ENCODE peak calls at places on chromosome 4, in ten cellular contexts. One of them, this sample, is unnamed.

GRCh38 chr4:140876597-140877364 is 120.6 kb upstream of the TBC1D9 start:
- DNase-seq in IMR-90: peak
- DNase-seq in lung: no peak
- DNase-seq in suprapubic skin: no peak
- DNase-seq in WERI-Rb-1: no peak
- DNase-seq in colonic mucosa: no peak
- DNase-seq in right atrium auricular region: no peak
- DNase-seq in ovary: no peak
- DNase-seq in heart right ventricle: no peak
- DNase-seq in SK-N-SH: no peak
- DNase-seq in this sample: no peak

GRCh38 chr4:157768419-157768818 is 404.4 kb downstream of the GASK1B start:
- DNase-seq in lung: no peak
- DNase-seq in colonic mucosa: no peak
- DNase-seq in ovary: no peak
- DNase-seq in IMR-90: no peak
- DNase-seq in heart right ventricle: no peak
- DNase-seq in WERI-Rb-1: no peak
- DNase-seq in right atrium auricular region: no peak
- DNase-seq in SK-N-SH: peak
- DNase-seq in suprapubic skin: no peak
- DNase-seq in this sample: no peak

GRCh38 chr4:73222466-73223257 is 35.9 kb downstream of the ANKRD17 start:
- DNase-seq in ovary: peak
- DNase-seq in heart right ventricle: peak
- DNase-seq in colonic mucosa: peak
- DNase-seq in SK-N-SH: peak
- DNase-seq in right atrium auricular region: no peak
- DNase-seq in WERI-Rb-1: peak
- DNase-seq in suprapubic skin: no peak
- DNase-seq in lung: peak
- DNase-seq in IMR-90: peak
- DNase-seq in this sample: peak

GRCh38 chr4:166422475-166422874 is 549.4 kb downstream of the TLL1 start:
- DNase-seq in SK-N-SH: no peak
- DNase-seq in IMR-90: peak
- DNase-seq in colonic mucosa: no peak
- DNase-seq in ovary: no peak
- DNase-seq in heart right ventricle: no peak
- DNase-seq in right atrium auricular region: no peak
- DNase-seq in suprapubic skin: no peak
- DNase-seq in lung: no peak
- DNase-seq in WERI-Rb-1: no peak
- DNase-seq in this sample: peak

GRCh38 chr4:2482693-2483092 is 13.8 kb downstream of the RNF4 start:
- DNase-seq in SK-N-SH: no peak
- DNase-seq in right atrium auricular region: no peak
- DNase-seq in suprapubic skin: no peak
- DNase-seq in lung: no peak
- DNase-seq in WERI-Rb-1: peak
- DNase-seq in heart right ventricle: peak
- DNase-seq in IMR-90: peak
- DNase-seq in ovary: peak
- DNase-seq in colonic mucosa: peak
- DNase-seq in this sample: no peak

GRCh38 chr4:55255171-55255570 is 90.9 kb upstream of the SRD5A3 start:
- DNase-seq in lung: no peak
- DNase-seq in suprapubic skin: no peak
- DNase-seq in right atrium auricular region: no peak
- DNase-seq in SK-N-SH: no peak
- DNase-seq in IMR-90: peak
- DNase-seq in WERI-Rb-1: no peak
- DNase-seq in ovary: no peak
- DNase-seq in heart right ventricle: no peak
- DNase-seq in colonic mucosa: no peak
- DNase-seq in this sample: no peak

GRCh38 chr4:150518559-150518958 is 63.4 kb upstream of the MAB21L2 start:
- DNase-seq in lung: no peak
- DNase-seq in WERI-Rb-1: no peak
- DNase-seq in SK-N-SH: no peak
- DNase-seq in heart right ventricle: no peak
- DNase-seq in suprapubic skin: no peak
- DNase-seq in IMR-90: peak
- DNase-seq in ovary: no peak
- DNase-seq in right atrium auricular region: no peak
- DNase-seq in colonic mucosa: no peak
- DNase-seq in this sample: peak

GRCh38 chr4:74311696-74312313 is 3.5 kb downstream of the EPGN start:
- DNase-seq in right atrium auricular region: no peak
- DNase-seq in lung: no peak
- DNase-seq in suprapubic skin: no peak
- DNase-seq in IMR-90: peak
- DNase-seq in heart right ventricle: peak
- DNase-seq in WERI-Rb-1: peak
- DNase-seq in ovary: no peak
- DNase-seq in SK-N-SH: peak
- DNase-seq in colonic mucosa: peak
- DNase-seq in this sample: peak

GRCh38 chr4:19803406-19803805 is 448.3 kb upstream of the SLIT2 start:
- DNase-seq in WERI-Rb-1: no peak
- DNase-seq in ovary: no peak
- DNase-seq in right atrium auricular region: no peak
- DNase-seq in IMR-90: peak
- DNase-seq in SK-N-SH: no peak
- DNase-seq in suprapubic skin: no peak
- DNase-seq in heart right ventricle: no peak
- DNase-seq in colonic mucosa: no peak
- DNase-seq in lung: no peak
- DNase-seq in this sample: no peak

GRCh38 chr4:25970241-25970675 is 56.2 kb downstream of the SMIM20 start:
- DNase-seq in ovary: no peak
- DNase-seq in suprapubic skin: no peak
- DNase-seq in WERI-Rb-1: no peak
- DNase-seq in SK-N-SH: no peak
- DNase-seq in colonic mucosa: peak
- DNase-seq in IMR-90: no peak
- DNase-seq in heart right ventricle: peak
- DNase-seq in lung: no peak
- DNase-seq in right atrium auricular region: no peak
- DNase-seq in this sample: no peak

GRCh38 chr4:1469043-1469442 is 62.8 kb upstream of the NKX1-1 start:
- DNase-seq in ovary: no peak
- DNase-seq in SK-N-SH: peak
- DNase-seq in IMR-90: no peak
- DNase-seq in suprapubic skin: no peak
- DNase-seq in WERI-Rb-1: no peak
- DNase-seq in right atrium auricular region: no peak
- DNase-seq in lung: no peak
- DNase-seq in colonic mucosa: no peak
- DNase-seq in heart right ventricle: no peak
- DNase-seq in this sample: no peak

GRCh38 chr4:138162259-138162658 is 79.9 kb downstream of the SLC7A11 start:
- DNase-seq in SK-N-SH: no peak
- DNase-seq in right atrium auricular region: no peak
- DNase-seq in colonic mucosa: no peak
- DNase-seq in IMR-90: no peak
- DNase-seq in suprapubic skin: no peak
- DNase-seq in heart right ventricle: no peak
- DNase-seq in WERI-Rb-1: no peak
- DNase-seq in lung: no peak
- DNase-seq in ovary: no peak
- DNase-seq in this sample: peak

GRCh38 chr4:152309418-152309817 is 226.5 kb downstream of the FBXW7 start:
- DNase-seq in ovary: no peak
- DNase-seq in SK-N-SH: peak
- DNase-seq in colonic mucosa: no peak
- DNase-seq in IMR-90: no peak
- DNase-seq in heart right ventricle: no peak
- DNase-seq in right atrium auricular region: no peak
- DNase-seq in suprapubic skin: no peak
- DNase-seq in WERI-Rb-1: no peak
- DNase-seq in lung: no peak
- DNase-seq in this sample: no peak

GRCh38 chr4:186169942-186170802 is 21.2 kb upstream of the CYP4V2 start:
- DNase-seq in SK-N-SH: no peak
- DNase-seq in WERI-Rb-1: no peak
- DNase-seq in ovary: no peak
- DNase-seq in colonic mucosa: no peak
- DNase-seq in lung: no peak
- DNase-seq in suprapubic skin: no peak
- DNase-seq in right atrium auricular region: no peak
- DNase-seq in heart right ventricle: no peak
- DNase-seq in IMR-90: no peak
- DNase-seq in this sample: no peak

GRCh38 chr4:145788765-145789164 is 108.8 kb downstream of the C4orf51 start:
- DNase-seq in colonic mucosa: no peak
- DNase-seq in suprapubic skin: no peak
- DNase-seq in SK-N-SH: no peak
- DNase-seq in lung: no peak
- DNase-seq in heart right ventricle: no peak
- DNase-seq in right atrium auricular region: no peak
- DNase-seq in IMR-90: no peak
- DNase-seq in ovary: no peak
- DNase-seq in WERI-Rb-1: no peak
- DNase-seq in this sample: no peak

GRCh38 chr4:182929296-182929695 is 12.1 kb upstream of the DCTD start:
- DNase-seq in SK-N-SH: no peak
- DNase-seq in lung: no peak
- DNase-seq in heart right ventricle: no peak
- DNase-seq in colonic mucosa: no peak
- DNase-seq in IMR-90: peak
- DNase-seq in WERI-Rb-1: no peak
- DNase-seq in right atrium auricular region: no peak
- DNase-seq in suprapubic skin: no peak
- DNase-seq in ovary: no peak
- DNase-seq in this sample: no peak

GRCh38 chr4:182927505-182927904 is 10.3 kb upstream of the DCTD start:
- DNase-seq in SK-N-SH: no peak
- DNase-seq in WERI-Rb-1: no peak
- DNase-seq in ovary: no peak
- DNase-seq in colonic mucosa: no peak
- DNase-seq in lung: no peak
- DNase-seq in IMR-90: no peak
- DNase-seq in suprapubic skin: no peak
- DNase-seq in right atrium auricular region: no peak
- DNase-seq in heart right ventricle: no peak
- DNase-seq in this sample: no peak

GRCh38 chr4:182925298-182925738 is 8.1 kb upstream of the DCTD start:
- DNase-seq in lung: peak
- DNase-seq in SK-N-SH: peak
- DNase-seq in suprapubic skin: no peak
- DNase-seq in right atrium auricular region: no peak
- DNase-seq in colonic mucosa: peak
- DNase-seq in WERI-Rb-1: peak
- DNase-seq in heart right ventricle: peak
- DNase-seq in IMR-90: peak
- DNase-seq in ovary: peak
- DNase-seq in this sample: peak

GRCh38 chr4:182924497-182924896 is 7.3 kb upstream of the DCTD start:
- DNase-seq in heart right ventricle: no peak
- DNase-seq in WERI-Rb-1: no peak
- DNase-seq in SK-N-SH: no peak
- DNase-seq in lung: no peak
- DNase-seq in right atrium auricular region: no peak
- DNase-seq in suprapubic skin: no peak
- DNase-seq in IMR-90: peak
- DNase-seq in ovary: no peak
- DNase-seq in colonic mucosa: no peak
- DNase-seq in this sample: no peak

DNA sequence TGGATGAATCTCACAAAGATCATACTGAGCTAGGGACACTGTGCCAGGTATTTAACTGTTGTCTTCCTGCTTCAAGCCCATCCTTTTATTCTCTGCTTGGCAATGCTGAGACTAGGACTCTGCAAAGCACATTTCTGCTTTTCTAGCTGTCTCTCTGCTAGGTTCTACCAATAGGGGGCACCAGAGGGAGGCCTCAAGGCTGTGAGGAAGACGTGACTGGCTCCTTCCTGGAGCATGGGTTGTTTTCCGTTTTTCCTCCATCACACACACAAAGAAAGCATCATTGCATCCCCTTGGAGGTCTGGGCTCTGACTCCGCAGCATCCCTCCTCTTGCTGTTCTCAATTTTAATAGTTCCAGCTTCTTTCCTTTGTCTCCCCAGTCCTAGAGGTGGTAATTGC is 10.9 kb upstream of the DCTD start:
- DNase-seq in heart right ventricle: no peak
- DNase-seq in suprapubic skin: no peak
- DNase-seq in WERI-Rb-1: no peak
- DNase-seq in lung: no peak
- DNase-seq in right atrium auricular region: no peak
- DNase-seq in SK-N-SH: no peak
- DNase-seq in colonic mucosa: no peak
- DNase-seq in IMR-90: no peak
- DNase-seq in ovary: no peak
- DNase-seq in this sample: no peak
- TF ChIP-seq CTCF in heart right ventricle: peak
- TF ChIP-seq CTCF in suprapubic skin: no peak
- TF ChIP-seq CTCF in WERI-Rb-1: peak
- TF ChIP-seq CTCF in lung: no peak
- TF ChIP-seq CTCF in right atrium auricular region: no peak
- TF ChIP-seq CTCF in SK-N-SH: peak
- TF ChIP-seq CTCF in colonic mucosa: no peak
- TF ChIP-seq CTCF in IMR-90: peak
- TF ChIP-seq CTCF in ovary: no peak
- TF ChIP-seq CTCF in this sample: no peak

GRCh38 chr4:83535945-83536648 is at the start of gene GPAT3:
- DNase-seq in lung: peak
- DNase-seq in right atrium auricular region: peak
- DNase-seq in heart right ventricle: peak
- DNase-seq in suprapubic skin: peak
- DNase-seq in WERI-Rb-1: peak
- DNase-seq in SK-N-SH: peak
- DNase-seq in colonic mucosa: peak
- DNase-seq in IMR-90: peak
- DNase-seq in ovary: peak
- DNase-seq in this sample: peak
- H3K27ac ChIP-seq in lung: peak
- H3K27ac ChIP-seq in right atrium auricular region: peak
- H3K27ac ChIP-seq in heart right ventricle: peak
- H3K27ac ChIP-seq in suprapubic skin: peak
- H3K27ac ChIP-seq in WERI-Rb-1: no peak
- H3K27ac ChIP-seq in SK-N-SH: no peak
- H3K27ac ChIP-seq in colonic mucosa: peak
- H3K27ac ChIP-seq in IMR-90: peak
- H3K27ac ChIP-seq in ovary: peak
- H3K27ac ChIP-seq in this sample: peak

GRCh38 chr4:9925750-9926439 is 95.4 kb downstream of the SLC2A9 start:
- DNase-seq in colonic mucosa: no peak
- DNase-seq in IMR-90: no peak
- DNase-seq in suprapubic skin: no peak
- DNase-seq in right atrium auricular region: no peak
- DNase-seq in ovary: no peak
- DNase-seq in WERI-Rb-1: no peak
- DNase-seq in lung: no peak
- DNase-seq in SK-N-SH: no peak
- DNase-seq in heart right ventricle: no peak
- DNase-seq in this sample: no peak
- TF ChIP-seq CTCF in colonic mucosa: no peak
- TF ChIP-seq CTCF in IMR-90: no peak
- TF ChIP-seq CTCF in suprapubic skin: no peak
- TF ChIP-seq CTCF in right atrium auricular region: no peak
- TF ChIP-seq CTCF in ovary: no peak
- TF ChIP-seq CTCF in WERI-Rb-1: no peak
- TF ChIP-seq CTCF in lung: no peak
- TF ChIP-seq CTCF in SK-N-SH: no peak
- TF ChIP-seq CTCF in heart right ventricle: no peak
- TF ChIP-seq CTCF in this sample: no peak

GRCh38 chr4:127782025-127782274 is 172 bp upstream of the HSPA4L start:
- DNase-seq in SK-N-SH: peak
- DNase-seq in colonic mucosa: peak
- DNase-seq in IMR-90: peak
- DNase-seq in suprapubic skin: peak
- DNase-seq in WERI-Rb-1: peak
- DNase-seq in ovary: no peak
- DNase-seq in lung: peak
- DNase-seq in right atrium auricular region: peak
- DNase-seq in heart right ventricle: peak
- DNase-seq in this sample: peak
- H3K27ac ChIP-seq in SK-N-SH: peak
- H3K27ac ChIP-seq in colonic mucosa: peak
- H3K27ac ChIP-seq in IMR-90: peak
- H3K27ac ChIP-seq in suprapubic skin: peak
- H3K27ac ChIP-seq in WERI-Rb-1: peak
- H3K27ac ChIP-seq in ovary: peak
- H3K27ac ChIP-seq in lung: peak
- H3K27ac ChIP-seq in right atrium auricular region: peak
- H3K27ac ChIP-seq in heart right ventricle: peak
- H3K27ac ChIP-seq in this sample: peak